ENCODE peak calls at places on chromosomes 16 and 17, in ten cellular contexts. Z is astrocyte; O is CD8-positive, alpha-beta memory T cell; W is cardiac muscle cell; A is fibroblast of lung; E is IMR-90; K is naive thymus-derived CD4-positive, alpha-beta T cell; S is Peyer's patch; B is neuronal stem cell; L is suprapubic skin. G is an unnamed sample. For H3K4me1, the result is how much of the 10 kb centered on the place peaks cover.

GRCh38 chr17:27650836-27651235 is 19.8 kb downstream of the LGALS9 start:
- DNase-seq in S (no peak), O (no peak), L (no peak), E (no peak), W (no peak), B (no peak), K (no peak), A (no peak), Z (no peak), G (no peak)

GRCh38 chr17:10631048-10631700 is 25.9 kb downstream of the MYH3 start:
- DNase-seq in E (peak), L (no peak), O (no peak), B (no peak), Z (no peak), K (no peak), W (peak), S (no peak), A (no peak), G (no peak)

GRCh38 chr17:50661795-50662391 is 27.2 kb downstream of the ABCC3 start:
- DNase-seq in W (peak), S (peak), O (no peak), L (no peak), Z (peak), E (peak), K (no peak), A (peak), B (no peak), G (peak)

GRCh38 chr17:40319651-40320550 is 10.9 kb downstream of the RARA start:
- DNase-seq in W (no peak), K (peak), S (peak), A (no peak), B (no peak), Z (no peak), O (peak), L (peak), E (no peak), G (no peak)

GRCh38 chr17:63832455-63832854 is 5.0 kb upstream of the FTSJ3 start:
- DNase-seq in L (no peak), B (no peak), K (no peak), Z (no peak), S (no peak), E (no peak), A (no peak), W (no peak), O (no peak), G (no peak)

GRCh38 chr16:71788578-71788977 is 20.1 kb downstream of the AP1G1 start:
- DNase-seq in L (no peak), B (no peak), K (no peak), S (no peak), W (no peak), O (no peak), A (no peak), E (no peak), Z (no peak), G (no peak)

GRCh38 chr17:67830440-67830839 is 5.1 kb downstream of the BPTF start:
- DNase-seq in W (peak), O (no peak), E (no peak), K (no peak), Z (no peak), S (no peak), B (no peak), A (peak), L (no peak), G (no peak)

GRCh38 chr17:79834575-79835469 is 4.4 kb downstream of the CBX4 start:
- DNase-seq in S (no peak), B (no peak), K (peak), W (peak), E (no peak), O (peak), Z (no peak), L (no peak), A (no peak), G (no peak)

GRCh38 chr16:22232277-22233049 is 26.4 kb downstream of the EEF2K start:
- DNase-seq in W (no peak), S (peak), K (no peak), A (peak), E (peak), B (no peak), L (no peak), O (no peak), Z (peak), G (no peak)

GRCh38 chr16:22330326-22330725 is 33.1 kb downstream of the POLR3E start:
- DNase-seq in Z (no peak), O (no peak), E (no peak), K (no peak), L (no peak), A (no peak), S (no peak), W (no peak), B (no peak), G (no peak)

GRCh38 chr17:76995352-76996105 is 127.3 kb downstream of the MGAT5B start:
- DNase-seq in O (peak), K (peak), E (no peak), Z (no peak), B (no peak), S (no peak), L (no peak), A (no peak), W (no peak), G (no peak)

GRCh38 chr17:76997981-76998531 is 129.9 kb downstream of the MGAT5B start:
- DNase-seq in K (peak), L (no peak), S (no peak), B (no peak), O (peak), E (no peak), A (peak), Z (peak), W (no peak), G (no peak)

GRCh38 chr17:77001487-77001886 is 133.3 kb downstream of the MGAT5B start:
- DNase-seq in O (no peak), L (no peak), E (no peak), B (no peak), S (no peak), W (no peak), Z (no peak), A (no peak), K (no peak), G (no peak)

GRCh38 chr17:76996741-76997694 is 128.8 kb downstream of the MGAT5B start:
- DNase-seq in B (no peak), L (no peak), Z (no peak), O (peak), E (no peak), K (peak), S (no peak), W (no peak), A (no peak), G (no peak)

DNA sequence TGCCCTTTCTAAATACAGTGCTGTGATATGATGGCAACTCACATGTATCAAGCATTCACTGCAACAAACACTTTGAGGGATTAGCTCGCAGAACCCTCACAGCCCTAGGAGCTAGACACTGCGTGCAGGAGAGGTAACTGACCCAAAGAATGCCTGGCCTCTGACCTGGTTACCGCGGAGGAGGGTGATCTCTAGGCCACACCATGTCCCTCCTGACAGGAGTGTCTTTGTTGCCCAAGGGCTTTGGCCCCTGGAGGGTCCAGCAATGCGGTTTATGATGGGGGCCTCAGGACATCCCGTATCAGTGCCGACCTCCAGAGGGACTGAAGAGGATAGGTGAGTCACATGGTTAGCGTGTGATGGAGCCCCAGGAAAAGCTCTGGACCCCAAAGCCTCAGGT is 130.6 kb downstream of the MGAT5B start:
- DNase-seq in E (no peak), O (no peak), W (no peak), L (no peak), S (no peak), B (no peak), K (no peak), Z (no peak), A (no peak), G (no peak)
- H3K4me1 ChIP-seq in E (under half), O (half or more), W (under half), L (under half), S (under half), B (under half), K (half or more), Z (under half), A (under half), G (under half)

DNA sequence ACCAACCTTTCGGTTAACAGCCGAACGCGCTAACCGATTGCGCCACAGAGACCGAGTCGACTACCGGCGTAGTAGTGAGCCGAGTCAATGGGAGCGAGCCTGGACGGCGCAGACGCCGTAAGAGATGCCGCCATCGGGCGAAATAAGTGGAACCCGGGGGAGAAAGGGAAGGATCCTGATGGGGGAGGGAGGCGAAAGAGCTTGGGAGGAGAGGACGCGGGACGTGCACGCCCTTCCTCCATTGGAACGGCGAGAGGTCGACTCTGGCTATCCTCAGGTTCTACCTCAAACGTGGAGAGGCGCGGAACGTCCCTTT is 780 bp upstream of the PSMB3 start:
- DNase-seq in S (peak), E (peak), B (peak), A (peak), W (peak), Z (peak), L (peak), O (peak), K (peak), G (peak)
- H3K4me1 ChIP-seq in S (under half), E (under half), B (under half), A (under half), W (under half), Z (under half), L (half or more), O (half or more), K (half or more), G (under half)

DNA sequence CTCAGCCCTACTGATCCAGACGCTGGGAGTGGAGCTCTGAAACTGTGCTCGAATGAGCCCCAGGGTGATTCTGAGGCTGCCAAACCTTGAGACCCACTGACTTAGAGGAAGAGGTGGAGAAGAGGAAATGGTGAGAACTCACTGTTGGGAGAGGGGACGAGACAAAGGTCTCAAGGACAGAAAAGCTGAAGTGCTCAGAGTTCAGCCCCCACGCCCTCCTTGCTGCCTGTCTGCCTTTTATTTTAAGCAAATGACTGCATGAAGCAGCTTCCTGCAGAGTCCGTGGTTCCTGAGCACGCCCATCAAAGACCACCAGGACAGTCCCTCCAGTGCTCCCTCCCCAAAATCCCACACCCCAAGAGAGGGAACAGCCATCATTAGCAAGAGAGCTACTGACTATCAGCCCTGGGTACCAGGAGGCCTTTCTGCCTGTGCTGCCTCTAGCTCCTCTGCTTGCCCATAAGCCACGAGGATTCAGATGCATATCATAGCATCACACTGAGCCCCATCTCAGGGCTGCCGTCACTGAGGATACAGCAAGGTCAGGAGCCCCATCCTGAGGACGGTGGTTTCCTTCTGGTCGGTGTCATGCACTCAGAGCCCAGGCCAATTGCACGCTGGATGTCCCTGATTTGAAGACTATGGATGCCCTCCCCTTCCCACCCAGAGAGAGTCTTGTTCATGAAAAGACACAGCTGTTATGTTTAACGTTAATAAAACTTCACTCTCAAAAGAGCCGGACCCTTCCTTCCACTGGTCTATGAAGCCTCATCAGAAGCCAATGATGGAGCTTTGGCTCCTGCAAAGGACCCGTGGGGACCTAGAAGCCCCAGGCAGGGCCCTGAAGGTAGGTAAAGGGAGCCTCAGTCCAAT is 20.1 kb downstream of the COTL1 start:
- DNase-seq in A (no peak), B (no peak), O (peak), S (no peak), K (peak), Z (no peak), L (no peak), W (no peak), E (no peak), G (no peak)
- H3K4me1 ChIP-seq in A (under half), B (half or more), O (half or more), S (under half), K (half or more), Z (half or more), L (under half), W (under half), E (under half), G (under half)

GRCh38 chr17:48577330-48577945 is 712 bp downstream of the HOXB4 start:
- DNase-seq in S (peak), A (no peak), W (no peak), L (no peak), O (no peak), K (no peak), E (peak), B (no peak), Z (no peak), G (no peak)
- H3K4me1 ChIP-seq in S (under half), A (under half), W (under half), L (half or more), O (under half), K (under half), E (under half), B (under half), Z (under half), G (under half)

GRCh38 chr16:764848-765487 is 4.4 kb downstream of the MSLN start:
- DNase-seq in B (no peak), L (no peak), S (no peak), W (no peak), Z (no peak), E (no peak), A (no peak), O (no peak), K (no peak), G (no peak)
- H3K4me1 ChIP-seq in B (under half), L (under half), S (under half), W (under half), Z (under half), E (under half), A (under half), O (under half), K (under half), G (under half)